ENCODE peak calls at places on chromosomes 2 and 18, in four cellular contexts. D is IMR-90; Z is CD8-positive, alpha-beta memory T cell; O is fibroblast of lung. R is an unnamed sample.

GRCh38 chr2:191501390-191502168 is 176.4 kb upstream of the NABP1 start:
- DNase-seq in Z (no peak), O (peak; percentile 81), D (peak; percentile 70), R (no peak)

GRCh38 chr18:55422456-55423185 is 165.4 kb downstream of the TCF4 start:
- DNase-seq in Z (no peak), O (peak; percentile 74), D (peak; percentile 53), R (no peak)

GRCh38 chr2:112709703-112710102 is 11.1 kb upstream of the NT5DC4 start:
- DNase-seq in D (no peak), O (no peak), Z (no peak), R (no peak)

GRCh38 chr2:74548919-74549684 is 4.6 kb downstream of the LOXL3 start:
- DNase-seq in D (peak; percentile 46), O (no peak), Z (no peak), R (no peak)

GRCh38 chr2:6454286-6454990 is 411.3 kb downstream of the CMPK2 start:
- DNase-seq in O (no peak), Z (no peak), D (no peak), R (no peak)

GRCh38 chr2:75064691-75065396 is 106.4 kb downstream of the POLE4 start:
- DNase-seq in Z (peak; percentile 38), D (peak; percentile 58), O (peak; percentile 55), R (peak; percentile 18)

GRCh38 chr2:231909631-231910030 is 16.6 kb downstream of the NPPC start:
- DNase-seq in Z (no peak), D (no peak), O (no peak), R (no peak)

GRCh38 chr2:23235292-23235691 is 149.7 kb upstream of the KLHL29 start:
- DNase-seq in O (no peak), Z (no peak), D (no peak), R (no peak)

GRCh38 chr18:58362027-58362575 is 266.8 kb downstream of the ALPK2 start:
- DNase-seq in Z (no peak), O (peak; percentile 94), D (peak; percentile 97), R (no peak)

GRCh38 chr18:36527740-36528455 is 230.4 kb downstream of the FHOD3 start:
- DNase-seq in Z (no peak), O (no peak), D (no peak), R (no peak)

GRCh38 chr18:51193621-51194287 is 3.7 kb downstream of the MEX3C start:
- DNase-seq in Z (no peak), O (peak; percentile 44), D (peak; percentile 54), R (no peak)
- H3K4me3 ChIP-seq in Z (no peak overlapping the region), O (peak overlapping the region; percentile 76), D (peak overlapping the region; percentile 18), R (peak overlapping the region; percentile 94)

GRCh38 chr2:176115883-176116813 is at the start of gene HOXD10:
- DNase-seq in Z (no peak), D (no peak), O (no peak), R (no peak)
- H3K27me3 ChIP-seq in Z (peaks cover 97% of the 10 kb centered on the region), D (peaks cover 93% of the 10 kb centered on the region), O (peaks cover 92% of the 10 kb centered on the region), R (peaks cover 75% of the 10 kb centered on the region)

GRCh38 chr2:177243073-177243472 is 21.5 kb downstream of the NFE2L2 start:
- DNase-seq in Z (no peak), O (no peak), D (no peak), R (no peak)

GRCh38 chr2:177243476-177243875 is 21.1 kb downstream of the NFE2L2 start:
- DNase-seq in O (no peak), D (no peak), Z (no peak), R (no peak)

GRCh38 chr2:177244244-177244771 is 20.2 kb downstream of the NFE2L2 start:
- DNase-seq in Z (no peak), D (no peak), O (no peak), R (peak; percentile 54)

GRCh38 chr2:177241771-177242135 is 22.8 kb downstream of the NFE2L2 start:
- DNase-seq in O (no peak), Z (no peak), D (no peak), R (no peak)

GRCh38 chr2:177242136-177242987 is 22.2 kb downstream of the NFE2L2 start:
- DNase-seq in Z (no peak), D (peak; percentile 95), O (peak; percentile 97), R (no peak)
- H3K4me3 ChIP-seq in Z (peak overlapping the region; percentile 7), D (peak overlapping the region; percentile 19), O (peak overlapping the region; percentile 40), R (no peak overlapping the region)

GRCh38 chr2:161422812-161423211 is 6.7 kb downstream of the TBR1 start:
- DNase-seq in D (no peak), O (no peak), Z (no peak), R (no peak)
- H3K27me3 ChIP-seq in D (peaks cover 91% of the 10 kb centered on the region), O (peaks cover 88% of the 10 kb centered on the region), Z (peaks cover 85% of the 10 kb centered on the region), R (peaks cover 83% of the 10 kb centered on the region)

GRCh38 chr18:21261352-21261751 is 19.3 kb downstream of the GREB1L start:
- DNase-seq in O (no peak), D (no peak), Z (no peak), R (no peak)
- H3K4me3 ChIP-seq in O (no peak overlapping the region), D (no peak overlapping the region), Z (no peak overlapping the region), R (no peak overlapping the region)

DNA sequence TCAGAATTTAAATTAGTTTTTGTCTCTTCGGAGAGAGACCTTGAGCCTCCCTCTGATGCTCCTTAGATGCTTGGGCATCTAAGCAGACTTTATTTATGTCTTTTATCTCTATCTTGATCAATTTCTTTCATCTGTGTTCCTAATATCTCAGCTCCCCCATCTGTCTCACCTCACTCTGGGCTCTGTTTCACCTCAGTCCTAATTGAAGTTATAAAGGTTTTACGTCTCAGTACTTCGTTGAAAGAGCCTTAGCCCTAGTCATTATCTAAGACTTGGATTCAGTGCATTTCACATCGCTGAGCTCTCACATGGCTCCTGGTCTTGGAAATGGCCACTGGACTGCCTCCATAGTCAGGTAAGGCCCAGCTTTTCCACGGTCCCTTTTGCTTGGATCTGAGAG is 13.8 kb upstream of the CTLA4 start:
- DNase-seq in Z (no peak), D (no peak), O (no peak), R (no peak)
- H3K27me3 ChIP-seq in Z (no peaks in the 10 kb centered on the region), D (peaks cover 29% of the 10 kb centered on the region), O (peaks cover 4% of the 10 kb centered on the region), R (no peaks in the 10 kb centered on the region)

GRCh38 chr18:498901-499300 is 1.6 kb downstream of the COLEC12 start:
- DNase-seq in O (no peak), D (no peak), Z (no peak), R (no peak)

GRCh38 chr18:500230-500555 is 308 bp downstream of the COLEC12 start:
- DNase-seq in O (no peak), Z (no peak), D (no peak), R (no peak)

GRCh38 chr18:500556-501405 is at the start of gene COLEC12:
- DNase-seq in D (no peak), O (no peak), Z (no peak), R (no peak)

GRCh38 chr18:501406-501714 is 859 bp upstream of the COLEC12 start:
- DNase-seq in D (no peak), Z (no peak), O (no peak), R (no peak)

GRCh38 chr18:499351-500229 is 911 bp downstream of the COLEC12 start:
- DNase-seq in O (peak; percentile 48), Z (no peak), D (peak; percentile 85), R (no peak)
- H3K4me3 ChIP-seq in O (peak overlapping the region; percentile 71), Z (no peak overlapping the region), D (peak overlapping the region; percentile 35), R (no peak overlapping the region)

DNA sequence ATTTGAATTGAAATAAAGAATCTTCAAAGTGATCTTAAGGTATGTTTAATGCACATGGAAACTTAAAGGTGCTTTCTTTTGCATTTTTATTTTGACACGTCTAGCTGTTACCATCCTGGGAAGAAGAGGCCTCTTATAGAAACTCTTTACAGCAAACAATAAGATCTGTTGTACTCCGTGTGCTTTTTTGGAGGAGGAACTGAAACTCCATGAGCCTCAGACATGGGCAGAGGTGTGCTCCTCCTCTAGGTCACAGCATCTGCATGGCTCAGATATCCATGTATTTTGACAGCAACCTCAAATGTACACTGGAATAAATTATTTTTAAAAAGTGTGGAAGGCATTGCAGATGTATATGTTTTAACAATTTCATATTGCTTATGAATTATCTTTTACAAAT is 783.3 kb upstream of the SALL3 start:
- DNase-seq in D (no peak), O (no peak), Z (no peak), R (no peak)
- H3K27me3 ChIP-seq in D (no peaks in the 10 kb centered on the region), O (no peaks in the 10 kb centered on the region), Z (no peaks in the 10 kb centered on the region), R (no peaks in the 10 kb centered on the region)

GRCh38 chr2:212052412-212053159 is 486.0 kb downstream of the ERBB4 start:
- DNase-seq in D (peak; percentile 94), O (peak; percentile 87), Z (no peak), R (no peak)
- H3K4me3 ChIP-seq in D (no peak overlapping the region), O (no peak overlapping the region), Z (no peak overlapping the region), R (no peak overlapping the region)